ENCODE peak calls at places on chromosome 22, in nine cellular contexts. G, S, C, T, H, X, B, A and I are unnamed samples.

GRCh38 chr22:32536352-32536751 is 61.7 kb downstream of the FBXO7 start:
- DNase-seq in X (no peak), A (no peak), C (no peak), G (no peak), H (no peak), T (no peak), B (no peak), S (no peak), I (no peak)

GRCh38 chr22:49790912-49791311 is 36.8 kb downstream of the BRD1 start:
- DNase-seq in S (no peak), T (no peak), H (no peak), A (no peak), B (no peak), C (no peak), X (no peak), G (no peak), I (no peak)

GRCh38 chr22:32644252-32645100 is 157.0 kb upstream of the TIMP3 start:
- DNase-seq in H (peak), B (no peak), A (peak), X (no peak), T (no peak), G (peak), C (no peak), S (peak), I (no peak)

GRCh38 chr22:49999063-49999900 is 13.3 kb downstream of the IL17REL start:
- DNase-seq in T (no peak), A (peak), H (no peak), C (no peak), S (peak), G (no peak), B (no peak), X (peak), I (no peak)

GRCh38 chr22:46502776-46503175 is 34.6 kb downstream of the CELSR1 start:
- DNase-seq in C (no peak), A (no peak), H (no peak), B (no peak), X (no peak), G (no peak), S (no peak), T (no peak), I (no peak)

GRCh38 chr22:44181912-44182590 is 1.3 kb downstream of the PARVG start:
- DNase-seq in X (no peak), G (no peak), S (peak), H (no peak), B (no peak), C (no peak), T (no peak), A (no peak), I (no peak)

GRCh38 chr22:33335611-33336279 is 277.6 kb upstream of the SYN3 start:
- DNase-seq in A (no peak), T (no peak), H (no peak), G (no peak), C (no peak), X (no peak), S (no peak), B (no peak), I (no peak)

GRCh38 chr22:33883561-33883960 is 36.7 kb downstream of the LARGE1 start:
- DNase-seq in X (no peak), G (no peak), S (no peak), C (no peak), T (no peak), A (no peak), H (no peak), B (no peak), I (no peak)

GRCh38 chr22:40694409-40694808 is 15.1 kb downstream of the MCHR1 start:
- DNase-seq in G (no peak), C (no peak), A (no peak), S (no peak), B (no peak), X (no peak), H (no peak), T (no peak), I (no peak)

GRCh38 chr22:46578824-46579561 is 41.2 kb upstream of the GRAMD4 start:
- DNase-seq in B (no peak), S (peak), T (no peak), H (no peak), C (no peak), G (peak), A (no peak), X (no peak), I (no peak)

GRCh38 chr22:32745251-32745995 is 56.1 kb upstream of the TIMP3 start:
- DNase-seq in C (peak), H (no peak), S (no peak), T (no peak), X (no peak), A (no peak), B (no peak), G (peak), I (no peak)

GRCh38 chr22:23772315-23773246 is at the start of gene MMP11:
- DNase-seq in C (no peak), B (no peak), T (no peak), A (peak), X (peak), S (peak), G (peak), H (peak), I (no peak)

GRCh38 chr22:40213478-40213877 is 35.8 kb downstream of the TNRC6B start:
- DNase-seq in X (no peak), A (no peak), B (no peak), S (no peak), G (no peak), C (no peak), H (no peak), T (no peak), I (no peak)

GRCh38 chr22:35900483-35901168 is 128.0 kb downstream of the RBFOX2 start:
- DNase-seq in X (no peak), G (no peak), H (no peak), C (no peak), B (no peak), T (no peak), A (no peak), S (no peak), I (no peak)

GRCh38 chr22:25067851-25068421 is 115.4 kb downstream of the KIAA1671 start:
- DNase-seq in A (no peak), X (no peak), C (no peak), H (peak), T (no peak), S (peak), G (no peak), B (no peak), I (no peak)

GRCh38 chr22:17489101-17489500 is 74.2 kb upstream of the SLC25A18 start:
- DNase-seq in A (no peak), X (no peak), C (no peak), S (no peak), B (no peak), G (no peak), H (no peak), T (no peak), I (no peak)

GRCh38 chr22:17214416-17215043 is 4.7 kb downstream of the ADA2 start:
- DNase-seq in T (no peak), B (no peak), A (no peak), G (no peak), S (no peak), C (no peak), X (no peak), H (no peak), I (no peak)

GRCh38 chr22:38707346-38707745 is 1.6 kb downstream of the GTPBP1 start:
- DNase-seq in G (no peak), C (no peak), A (no peak), H (no peak), X (no peak), S (no peak), T (no peak), B (no peak), I (no peak)

GRCh38 chr22:35866646-35867045 is 149.0 kb downstream of the APOL5 start:
- DNase-seq in G (no peak), S (no peak), H (no peak), B (no peak), A (no peak), C (no peak), T (no peak), X (no peak), I (no peak)

GRCh38 chr22:50139843-50140415 is 30.6 kb upstream of the PANX2 start:
- DNase-seq in C (no peak), B (no peak), X (no peak), A (no peak), S (no peak), T (no peak), G (no peak), H (no peak), I (no peak)

GRCh38 chr22:49789289-49790141 is 38.2 kb downstream of the BRD1 start:
- DNase-seq in G (peak), T (no peak), A (peak), B (no peak), X (no peak), C (no peak), S (peak), H (peak), I (no peak)

GRCh38 chr22:49433717-49434611 is 393.7 kb downstream of the BRD1 start:
- DNase-seq in S (no peak), G (no peak), H (no peak), T (no peak), B (no peak), C (no peak), A (no peak), X (no peak), I (no peak)

GRCh38 chr22:37470087-37470445 is 16.1 kb downstream of the MFNG start:
- DNase-seq in A (no peak), S (no peak), B (no peak), C (no peak), T (no peak), H (no peak), G (no peak), X (no peak), I (no peak)

GRCh38 chr22:31653944-31654343 is 8.1 kb downstream of the PISD start:
- DNase-seq in X (no peak), S (no peak), B (no peak), A (no peak), H (no peak), G (no peak), T (no peak), C (no peak), I (no peak)

GRCh38 chr22:24444729-24445466 is 17.5 kb downstream of the ADORA2A start:
- DNase-seq in S (no peak), H (no peak), T (no peak), A (no peak), C (no peak), X (no peak), G (peak), B (no peak), I (no peak)

GRCh38 chr22:40583058-40583741 is 53.3 kb downstream of the MRTFA start:
- DNase-seq in T (no peak), B (no peak), H (no peak), X (no peak), G (no peak), S (no peak), A (no peak), C (no peak), I (no peak)

GRCh38 chr22:37880668-37881440 is 25.2 kb upstream of the MICALL1 start:
- DNase-seq in H (no peak), G (no peak), B (no peak), T (peak), S (no peak), A (no peak), X (no peak), C (no peak), I (no peak)

GRCh38 chr22:46815132-46815531 is 52.7 kb downstream of the TBC1D22A start:
- DNase-seq in S (no peak), X (no peak), B (no peak), C (no peak), H (no peak), A (no peak), G (no peak), T (no peak), I (no peak)

GRCh38 chr22:30425616-30426394 is at the start of gene MTFP1:
- DNase-seq in G (peak), B (no peak), S (peak), H (peak), X (peak), A (peak), C (no peak), T (no peak), I (no peak)

GRCh38 chr22:44710474-44711235 is 8.7 kb downstream of the PRR5 start:
- DNase-seq in X (no peak), A (no peak), G (no peak), B (no peak), T (no peak), C (no peak), S (peak), H (no peak), I (no peak)

GRCh38 chr22:46242023-46242422 is 8.1 kb downstream of the CDPF1 start:
- DNase-seq in C (no peak), X (no peak), S (no peak), G (no peak), B (no peak), H (no peak), T (no peak), A (no peak), I (no peak)

GRCh38 chr22:47023871-47024270 is 261.4 kb downstream of the TBC1D22A start:
- DNase-seq in C (no peak), T (no peak), X (no peak), G (no peak), B (no peak), H (no peak), S (no peak), A (peak), I (no peak)

GRCh38 chr22:25166266-25167056 is 33.2 kb upstream of the CRYBB3 start:
- DNase-seq in G (no peak), X (no peak), A (no peak), H (no peak), C (no peak), S (no peak), T (no peak), B (no peak), I (no peak)

GRCh38 chr22:50641696-50642607 is 14.0 kb upstream of the ARSA start:
- DNase-seq in A (peak), T (no peak), C (no peak), G (peak), X (no peak), S (no peak), H (no peak), B (no peak), I (no peak)

GRCh38 chr22:40479887-40480538 is 109.6 kb downstream of the SGSM3 start:
- DNase-seq in C (no peak), H (no peak), G (no peak), X (no peak), A (no peak), T (no peak), S (no peak), B (no peak), I (no peak)

GRCh38 chr22:45164217-45165123 is 745 bp downstream of the NUP50 start:
- DNase-seq in A (peak), H (peak), S (peak), X (peak), T (no peak), B (no peak), G (peak), C (no peak), I (no peak)

GRCh38 chr22:41742918-41743317 is 43.6 kb downstream of the MEI1 start:
- DNase-seq in T (no peak), C (no peak), X (no peak), H (no peak), G (no peak), S (no peak), A (no peak), B (no peak), I (no peak)
- TF ChIP-seq CTCF in T (no peak), C (no peak), X (peak), H (no peak), G (no peak), S (no peak), A (no peak), B (no peak), I (no peak)

GRCh38 chr22:27990879-27991278 is 71.8 kb upstream of the PITPNB start:
- DNase-seq in T (no peak), A (peak), S (no peak), C (no peak), G (peak), H (no peak), B (no peak), X (no peak), I (no peak)
- TF ChIP-seq CTCF in T (peak), A (no peak), S (peak), C (peak), G (peak), H (no peak), B (peak), X (peak), I (peak)

GRCh38 chr22:20771918-20772625 is 1.8 kb upstream of the SERPIND1 start:
- DNase-seq in A (no peak), S (no peak), T (no peak), X (no peak), H (no peak), G (no peak), C (no peak), B (no peak), I (no peak)
- TF ChIP-seq CTCF in A (no peak), S (no peak), T (peak), X (peak), H (no peak), G (no peak), C (no peak), B (no peak), I (no peak)

DNA sequence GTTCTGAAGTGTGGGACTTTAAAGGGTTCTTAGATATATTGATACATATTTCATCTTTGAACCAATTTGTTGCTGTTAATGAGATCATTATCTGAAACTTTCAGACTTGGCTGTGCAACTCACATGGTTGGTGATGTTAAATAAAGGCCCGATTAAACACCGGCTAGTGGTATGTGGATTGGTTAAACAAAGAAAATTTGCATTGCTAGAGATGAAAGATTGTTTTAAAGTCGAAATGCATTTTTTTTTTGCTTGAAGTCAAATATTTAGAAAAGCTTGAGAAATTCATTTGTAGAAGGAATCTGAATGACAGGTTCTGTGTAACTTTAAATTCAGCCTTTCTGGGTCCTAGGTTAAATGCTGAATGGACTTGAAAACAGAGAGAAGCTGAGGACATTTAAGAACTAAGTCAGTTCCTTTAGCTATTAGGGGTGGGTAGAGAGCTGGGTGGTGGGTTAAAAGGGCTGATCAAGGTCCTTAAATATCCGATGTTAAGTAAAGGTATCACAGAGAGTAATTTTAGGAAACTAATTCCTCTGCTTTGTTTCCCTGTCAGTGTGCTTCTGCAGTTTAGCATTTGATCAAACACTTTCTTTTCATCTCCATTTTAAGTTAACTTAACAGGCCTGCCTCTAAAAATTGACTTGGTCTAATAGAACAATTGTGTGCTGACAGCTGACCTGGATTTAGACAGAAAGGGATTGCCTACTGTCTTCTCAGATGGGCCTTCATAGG is 4.5 kb downstream of the ZNRF3 start:
- DNase-seq in H (no peak), B (no peak), G (no peak), T (no peak), A (no peak), X (no peak), S (no peak), C (no peak), I (no peak)
- TF ChIP-seq CTCF in H (no peak), B (no peak), G (no peak), T (no peak), A (no peak), X (no peak), S (no peak), C (no peak), I (no peak)

GRCh38 chr22:29359469-29359868 is 28.9 kb downstream of the AP1B1 start:
- DNase-seq in H (no peak), B (no peak), A (peak), S (peak), C (no peak), G (peak), T (no peak), X (no peak), I (peak)
- TF ChIP-seq CTCF in H (no peak), B (peak), A (peak), S (peak), C (peak), G (peak), T (peak), X (peak), I (peak)

GRCh38 chr22:43090130-43090789 is 1.1 kb upstream of the TTLL1 start:
- DNase-seq in B (peak), X (no peak), G (peak), T (no peak), S (no peak), H (peak), A (peak), C (peak), I (peak)
- TF ChIP-seq CTCF in B (peak), X (no peak), G (peak), T (peak), S (peak), H (peak), A (no peak), C (peak), I (peak)